ENCODE peak calls at places on chromosome 13, in eight cellular contexts. One of them, this sample, is unnamed.

GRCh38 chr13:68749801-68750200 is 1357.8 kb upstream of the ATXN8OS start:
- DNase-seq in PC-9: no peak
- DNase-seq in GM12878: no peak
- DNase-seq in MM.1S: no peak
- DNase-seq in lung: no peak
- DNase-seq in psoas muscle: no peak
- DNase-seq in AG04450: no peak
- DNase-seq in brain microvascular endothelial cell: no peak
- DNase-seq in this sample: no peak

GRCh38 chr13:48118025-48118424 is 23.1 kb upstream of the MED4 start:
- DNase-seq in PC-9: no peak
- DNase-seq in psoas muscle: no peak
- DNase-seq in AG04450: no peak
- DNase-seq in brain microvascular endothelial cell: no peak
- DNase-seq in MM.1S: no peak
- DNase-seq in lung: no peak
- DNase-seq in GM12878: no peak
- DNase-seq in this sample: no peak

GRCh38 chr13:107138987-107139386 is 571.0 kb upstream of the ARGLU1 start:
- DNase-seq in GM12878: no peak
- DNase-seq in lung: no peak
- DNase-seq in AG04450: no peak
- DNase-seq in psoas muscle: no peak
- DNase-seq in brain microvascular endothelial cell: no peak
- DNase-seq in MM.1S: no peak
- DNase-seq in PC-9: no peak
- DNase-seq in this sample: no peak

GRCh38 chr13:77492982-77493381 is 42.5 kb upstream of the SCEL start:
- DNase-seq in psoas muscle: no peak
- DNase-seq in brain microvascular endothelial cell: peak
- DNase-seq in lung: no peak
- DNase-seq in PC-9: peak
- DNase-seq in GM12878: no peak
- DNase-seq in MM.1S: peak
- DNase-seq in AG04450: no peak
- DNase-seq in this sample: no peak

GRCh38 chr13:25881946-25882574 is 169.8 kb downstream of the SHISA2 start:
- DNase-seq in psoas muscle: no peak
- DNase-seq in PC-9: no peak
- DNase-seq in MM.1S: no peak
- DNase-seq in brain microvascular endothelial cell: peak
- DNase-seq in lung: no peak
- DNase-seq in AG04450: no peak
- DNase-seq in GM12878: no peak
- DNase-seq in this sample: no peak

GRCh38 chr13:49874430-49874829 is 61.7 kb downstream of the SPRYD7 start:
- DNase-seq in psoas muscle: no peak
- DNase-seq in MM.1S: no peak
- DNase-seq in GM12878: no peak
- DNase-seq in AG04450: no peak
- DNase-seq in brain microvascular endothelial cell: no peak
- DNase-seq in PC-9: no peak
- DNase-seq in lung: no peak
- DNase-seq in this sample: no peak

GRCh38 chr13:50543767-50544166 is 299.7 kb downstream of the DLEU7 start:
- DNase-seq in PC-9: no peak
- DNase-seq in MM.1S: no peak
- DNase-seq in psoas muscle: peak
- DNase-seq in AG04450: peak
- DNase-seq in lung: no peak
- DNase-seq in GM12878: no peak
- DNase-seq in brain microvascular endothelial cell: peak
- DNase-seq in this sample: no peak

GRCh38 chr13:102131246-102131645 is 270.6 kb downstream of the FGF14 start:
- DNase-seq in psoas muscle: no peak
- DNase-seq in GM12878: no peak
- DNase-seq in lung: no peak
- DNase-seq in brain microvascular endothelial cell: no peak
- DNase-seq in AG04450: no peak
- DNase-seq in PC-9: no peak
- DNase-seq in MM.1S: peak
- DNase-seq in this sample: no peak

GRCh38 chr13:36339600-36340155 is 6.5 kb downstream of the SPART start:
- DNase-seq in lung: no peak
- DNase-seq in AG04450: no peak
- DNase-seq in brain microvascular endothelial cell: no peak
- DNase-seq in GM12878: no peak
- DNase-seq in PC-9: no peak
- DNase-seq in psoas muscle: no peak
- DNase-seq in MM.1S: no peak
- DNase-seq in this sample: no peak

GRCh38 chr13:108269601-108270328 is at the start of gene TNFSF13B:
- DNase-seq in GM12878: peak
- DNase-seq in AG04450: no peak
- DNase-seq in MM.1S: peak
- DNase-seq in brain microvascular endothelial cell: peak
- DNase-seq in PC-9: peak
- DNase-seq in lung: no peak
- DNase-seq in psoas muscle: peak
- DNase-seq in this sample: peak

GRCh38 chr13:110327036-110327790 is 20.1 kb downstream of the COL4A2 start:
- DNase-seq in psoas muscle: no peak
- DNase-seq in MM.1S: no peak
- DNase-seq in brain microvascular endothelial cell: peak
- DNase-seq in lung: no peak
- DNase-seq in PC-9: no peak
- DNase-seq in AG04450: no peak
- DNase-seq in GM12878: no peak
- DNase-seq in this sample: peak

GRCh38 chr13:51068501-51068900 is 42.6 kb downstream of the C13orf42 start:
- DNase-seq in GM12878: no peak
- DNase-seq in lung: no peak
- DNase-seq in psoas muscle: no peak
- DNase-seq in AG04450: no peak
- DNase-seq in MM.1S: no peak
- DNase-seq in brain microvascular endothelial cell: no peak
- DNase-seq in PC-9: no peak
- DNase-seq in this sample: no peak

GRCh38 chr13:106530209-106530906 is 5.1 kb downstream of the EFNB2 start:
- DNase-seq in PC-9: peak
- DNase-seq in MM.1S: no peak
- DNase-seq in GM12878: no peak
- DNase-seq in brain microvascular endothelial cell: no peak
- DNase-seq in psoas muscle: no peak
- DNase-seq in AG04450: no peak
- DNase-seq in lung: no peak
- DNase-seq in this sample: no peak

GRCh38 chr13:91724591-91724990 is 326.2 kb downstream of the GPC5 start:
- DNase-seq in PC-9: no peak
- DNase-seq in brain microvascular endothelial cell: no peak
- DNase-seq in GM12878: no peak
- DNase-seq in lung: no peak
- DNase-seq in psoas muscle: no peak
- DNase-seq in MM.1S: no peak
- DNase-seq in AG04450: no peak
- DNase-seq in this sample: no peak

GRCh38 chr13:33721719-33722118 is 96.2 kb upstream of the RFC3 start:
- DNase-seq in GM12878: no peak
- DNase-seq in brain microvascular endothelial cell: peak
- DNase-seq in AG04450: no peak
- DNase-seq in lung: no peak
- DNase-seq in PC-9: no peak
- DNase-seq in MM.1S: no peak
- DNase-seq in psoas muscle: no peak
- DNase-seq in this sample: no peak

GRCh38 chr13:89343165-89343564 is 1672.0 kb downstream of the SLITRK5 start:
- DNase-seq in psoas muscle: no peak
- DNase-seq in MM.1S: no peak
- DNase-seq in PC-9: no peak
- DNase-seq in brain microvascular endothelial cell: no peak
- DNase-seq in GM12878: no peak
- DNase-seq in AG04450: no peak
- DNase-seq in lung: no peak
- DNase-seq in this sample: no peak

GRCh38 chr13:27599845-27600553 is 20.3 kb downstream of the LNX2 start:
- DNase-seq in psoas muscle: no peak
- DNase-seq in brain microvascular endothelial cell: peak
- DNase-seq in lung: no peak
- DNase-seq in AG04450: no peak
- DNase-seq in MM.1S: no peak
- DNase-seq in PC-9: peak
- DNase-seq in GM12878: no peak
- DNase-seq in this sample: no peak
- H3K27ac ChIP-seq in psoas muscle: no peak
- H3K27ac ChIP-seq in brain microvascular endothelial cell: peak
- H3K27ac ChIP-seq in lung: no peak
- H3K27ac ChIP-seq in AG04450: no peak
- H3K27ac ChIP-seq in MM.1S: no peak
- H3K27ac ChIP-seq in PC-9: no peak
- H3K27ac ChIP-seq in GM12878: no peak
- H3K27ac ChIP-seq in this sample: no peak

GRCh38 chr13:43698009-43698408 is 88.8 kb downstream of the ENOX1 start:
- DNase-seq in lung: no peak
- DNase-seq in psoas muscle: no peak
- DNase-seq in MM.1S: no peak
- DNase-seq in GM12878: no peak
- DNase-seq in AG04450: no peak
- DNase-seq in brain microvascular endothelial cell: no peak
- DNase-seq in PC-9: no peak
- DNase-seq in this sample: no peak

GRCh38 chr13:43694265-43694664 is 92.5 kb downstream of the ENOX1 start:
- DNase-seq in MM.1S: no peak
- DNase-seq in psoas muscle: no peak
- DNase-seq in AG04450: no peak
- DNase-seq in lung: no peak
- DNase-seq in PC-9: no peak
- DNase-seq in GM12878: no peak
- DNase-seq in brain microvascular endothelial cell: no peak
- DNase-seq in this sample: no peak

GRCh38 chr13:43697323-43697722 is 89.4 kb downstream of the ENOX1 start:
- DNase-seq in AG04450: no peak
- DNase-seq in psoas muscle: no peak
- DNase-seq in lung: no peak
- DNase-seq in brain microvascular endothelial cell: no peak
- DNase-seq in PC-9: no peak
- DNase-seq in GM12878: no peak
- DNase-seq in MM.1S: no peak
- DNase-seq in this sample: no peak

GRCh38 chr13:43693639-43694038 is 93.1 kb downstream of the ENOX1 start:
- DNase-seq in brain microvascular endothelial cell: no peak
- DNase-seq in GM12878: no peak
- DNase-seq in lung: no peak
- DNase-seq in MM.1S: no peak
- DNase-seq in PC-9: no peak
- DNase-seq in AG04450: no peak
- DNase-seq in psoas muscle: no peak
- DNase-seq in this sample: no peak

GRCh38 chr13:43698743-43699142 is 88.0 kb downstream of the ENOX1 start:
- DNase-seq in AG04450: peak
- DNase-seq in psoas muscle: no peak
- DNase-seq in brain microvascular endothelial cell: peak
- DNase-seq in GM12878: no peak
- DNase-seq in lung: no peak
- DNase-seq in MM.1S: no peak
- DNase-seq in PC-9: no peak
- DNase-seq in this sample: no peak
- H3K27ac ChIP-seq in AG04450: peak
- H3K27ac ChIP-seq in psoas muscle: no peak
- H3K27ac ChIP-seq in brain microvascular endothelial cell: no peak
- H3K27ac ChIP-seq in GM12878: no peak
- H3K27ac ChIP-seq in lung: no peak
- H3K27ac ChIP-seq in MM.1S: no peak
- H3K27ac ChIP-seq in PC-9: no peak
- H3K27ac ChIP-seq in this sample: no peak

DNA sequence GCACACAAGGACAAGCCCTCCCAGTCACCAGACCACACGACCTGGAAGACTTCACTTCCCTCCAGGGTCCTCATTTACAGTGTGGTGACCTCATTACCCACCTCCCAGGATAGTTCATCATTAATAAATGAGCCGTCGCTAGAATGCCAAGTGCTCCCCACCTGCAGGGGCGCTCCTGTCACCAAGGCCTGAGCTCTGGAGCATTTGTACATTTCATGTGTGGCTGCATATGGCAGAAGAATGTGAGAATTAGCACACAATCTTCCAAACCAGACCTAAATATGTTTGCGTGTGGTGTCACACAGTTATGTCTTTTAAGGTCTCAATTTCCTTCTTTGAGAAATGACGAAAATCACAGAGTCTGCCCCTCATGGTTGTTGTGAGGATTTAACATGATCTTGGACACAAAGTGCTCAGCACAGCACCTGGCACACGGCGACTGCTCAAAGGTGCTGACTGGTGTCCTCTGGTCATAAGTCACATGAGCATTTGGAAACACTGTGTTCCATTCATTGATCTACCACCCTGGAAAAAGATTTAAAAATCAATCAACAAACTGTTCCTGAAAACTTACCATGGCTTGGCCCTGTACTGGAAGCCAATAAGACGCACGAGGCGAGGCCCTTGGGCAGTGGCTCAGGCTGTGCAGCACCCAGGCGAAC is 150.6 kb upstream of the SPACA7 start:
- DNase-seq in brain microvascular endothelial cell: no peak
- DNase-seq in MM.1S: no peak
- DNase-seq in psoas muscle: no peak
- DNase-seq in AG04450: no peak
- DNase-seq in PC-9: no peak
- DNase-seq in lung: no peak
- DNase-seq in GM12878: no peak
- DNase-seq in this sample: no peak
- H3K27ac ChIP-seq in brain microvascular endothelial cell: no peak
- H3K27ac ChIP-seq in MM.1S: no peak
- H3K27ac ChIP-seq in psoas muscle: no peak
- H3K27ac ChIP-seq in AG04450: no peak
- H3K27ac ChIP-seq in PC-9: no peak
- H3K27ac ChIP-seq in lung: no peak
- H3K27ac ChIP-seq in GM12878: no peak
- H3K27ac ChIP-seq in this sample: no peak

DNA sequence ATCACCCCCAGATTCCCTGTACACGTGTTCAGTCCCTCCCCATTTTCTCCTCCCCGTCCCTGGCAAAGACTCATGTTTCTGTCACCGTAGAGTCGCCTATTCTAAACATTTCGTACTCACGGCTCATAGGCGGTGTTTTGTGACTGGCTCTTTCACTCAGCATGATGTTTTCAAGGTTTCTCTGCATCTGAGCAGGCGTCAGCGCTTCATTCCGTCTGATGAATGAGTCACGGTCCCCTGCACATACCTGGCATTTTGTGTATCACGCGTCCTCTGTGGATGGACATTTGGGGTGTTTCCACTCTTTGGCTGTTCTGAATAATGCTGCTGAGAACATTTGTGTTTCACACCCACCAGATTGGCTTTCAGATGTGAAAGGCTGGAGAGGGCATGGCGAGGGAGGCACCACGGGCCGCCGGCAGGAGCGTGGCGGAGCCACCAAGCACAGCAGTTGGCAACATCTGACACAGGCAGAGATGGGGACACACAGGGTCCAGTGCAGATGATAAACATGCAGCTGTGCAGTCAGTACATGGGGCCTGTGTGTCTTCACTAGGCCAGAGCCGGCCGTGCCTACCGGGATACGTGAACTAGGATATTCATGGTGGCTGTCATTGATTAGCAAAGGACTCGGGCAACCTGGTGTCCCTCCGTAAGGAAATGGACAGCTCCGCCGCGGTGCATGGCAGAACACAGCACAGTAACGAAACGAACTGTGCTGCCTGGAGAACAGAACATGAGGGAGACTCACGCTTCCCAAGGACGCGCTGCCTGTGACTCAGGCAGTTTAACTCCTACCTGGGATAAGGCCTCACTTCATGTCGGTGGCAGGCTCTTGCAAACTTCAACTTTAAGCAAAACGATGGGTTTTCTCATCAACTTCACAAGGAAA is 117.2 kb downstream of the ATP11A start:
- DNase-seq in brain microvascular endothelial cell: no peak
- DNase-seq in AG04450: no peak
- DNase-seq in GM12878: no peak
- DNase-seq in MM.1S: no peak
- DNase-seq in PC-9: no peak
- DNase-seq in lung: no peak
- DNase-seq in psoas muscle: no peak
- DNase-seq in this sample: peak
- H3K27ac ChIP-seq in brain microvascular endothelial cell: no peak
- H3K27ac ChIP-seq in AG04450: no peak
- H3K27ac ChIP-seq in GM12878: no peak
- H3K27ac ChIP-seq in MM.1S: no peak
- H3K27ac ChIP-seq in PC-9: no peak
- H3K27ac ChIP-seq in lung: no peak
- H3K27ac ChIP-seq in psoas muscle: no peak
- H3K27ac ChIP-seq in this sample: no peak

This sample was measured in tibial artery.